ENCODE peak calls at places on chromosome 9, in ten cellular contexts. U is neural progenitor cell; O is A549; L is aorta; B is Karpas-422; D is left ventricle myocardium inferior; R is CD8-positive, alpha-beta memory T cell; A is hepatocyte; M is breast epithelium; J is neuronal stem cell. E is an unnamed sample.

GRCh38 chr9:79581388-79581787 is 9.6 kb downstream of the TLE4 start:
- DNase-seq in L (no peak), A (no peak), U (no peak), M (no peak), B (no peak), J (no peak), R (no peak), D (no peak), O (no peak), E (no peak)

GRCh38 chr9:134268308-134268724 is 57.9 kb upstream of the RXRA start:
- DNase-seq in M (no peak), L (no peak), R (no peak), J (no peak), O (no peak), A (no peak), B (no peak), D (no peak), U (no peak), E (no peak)

GRCh38 chr9:87685431-87685830 is 40.5 kb upstream of the CTSL start:
- DNase-seq in A (no peak), L (no peak), B (no peak), M (no peak), U (no peak), D (no peak), R (no peak), J (no peak), O (no peak), E (no peak)

GRCh38 chr9:17402309-17402708 is 176.6 kb upstream of the SH3GL2 start:
- DNase-seq in O (peak; percentile 19), R (no peak), B (peak; percentile 78), M (no peak), A (no peak), J (peak; percentile 15), D (no peak), L (no peak), U (peak; percentile 60), E (no peak)

GRCh38 chr9:121779381-121780117 is 128.1 kb downstream of the DAB2IP start:
- DNase-seq in O (no peak), B (no peak), J (peak; percentile 17), L (no peak), D (no peak), M (no peak), U (peak; percentile 72), R (no peak), A (no peak), E (no peak)

GRCh38 chr9:343773-344172 is 129.1 kb downstream of the DOCK8 start:
- DNase-seq in J (no peak), R (no peak), B (no peak), U (no peak), O (no peak), A (no peak), L (no peak), M (no peak), D (no peak), E (no peak)

GRCh38 chr9:109556061-109556460 is 58.0 kb upstream of the PTPN3 start:
- DNase-seq in A (peak; percentile 34), R (no peak), M (no peak), J (no peak), L (no peak), U (no peak), B (no peak), O (no peak), D (no peak), E (no peak)

GRCh38 chr9:91138760-91139159 is 223.0 kb downstream of the AUH start:
- DNase-seq in D (no peak), A (no peak), U (no peak), M (no peak), O (peak; percentile 19), B (no peak), R (no peak), J (no peak), L (no peak), E (no peak)

GRCh38 chr9:4967521-4967920 is 17.6 kb upstream of the JAK2 start:
- DNase-seq in R (no peak), U (no peak), A (no peak), B (no peak), J (no peak), D (no peak), M (no peak), L (no peak), O (no peak), E (no peak)
- H3K27ac ChIP-seq in R (no peak overlapping the region), U (no peak overlapping the region), A (no peak overlapping the region), B (no peak overlapping the region), J (no peak overlapping the region), D (no peak overlapping the region), M (no peak overlapping the region), L (peak overlapping the region; percentile 36), O (no peak overlapping the region), E (no peak overlapping the region)

DNA sequence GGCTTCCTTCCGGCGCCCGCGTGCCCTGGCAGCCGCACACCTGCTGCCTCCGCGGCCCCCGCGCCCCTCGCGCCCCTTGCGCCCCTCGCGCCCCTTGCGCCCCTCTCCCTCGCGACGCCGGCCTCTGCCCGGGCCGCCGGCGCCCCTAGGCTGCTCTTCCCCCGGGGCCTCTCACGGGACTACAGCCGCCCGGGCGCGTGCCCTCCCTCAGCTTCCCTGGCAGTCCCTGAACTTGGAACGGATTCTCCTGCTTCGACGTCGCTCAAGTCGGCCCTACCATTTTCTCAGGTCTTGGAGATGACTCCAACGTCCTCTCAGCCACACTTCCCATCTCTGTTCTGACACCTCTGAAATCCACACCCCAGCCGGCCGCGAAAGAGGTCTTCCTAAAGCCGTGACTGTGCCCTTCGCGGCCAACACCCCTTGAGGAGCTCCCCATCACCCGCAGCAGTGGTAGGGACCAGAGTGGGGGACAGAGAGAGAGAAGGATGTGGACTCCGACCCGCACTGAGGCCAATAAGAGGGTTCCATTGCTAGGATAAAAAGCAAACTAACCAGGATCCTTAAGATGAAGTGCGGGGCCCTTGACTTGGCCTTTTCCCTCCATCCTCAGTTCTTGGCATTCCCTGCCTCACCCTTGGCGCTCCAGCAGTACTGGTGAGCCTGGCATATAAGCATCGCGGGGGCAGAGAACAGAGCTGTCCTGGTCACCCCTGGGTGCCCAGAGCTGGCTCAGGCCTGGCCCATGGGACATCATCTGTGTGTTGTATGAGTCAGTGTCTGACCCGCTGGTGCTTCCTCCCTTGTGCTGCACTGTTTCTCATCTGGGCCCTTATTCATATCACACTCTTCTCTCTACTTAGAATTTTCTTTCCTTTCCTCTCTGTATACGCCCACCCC is 38.6 kb upstream of the GARNL3 start:
- DNase-seq in R (no peak), U (no peak), A (peak; percentile 35), J (no peak), O (no peak), M (no peak), L (peak; percentile 83), B (no peak), D (no peak), E (peak; percentile 19)
- H3K27ac ChIP-seq in R (no peak overlapping the region), U (no peak overlapping the region), A (no peak overlapping the region), J (no peak overlapping the region), O (peak overlapping the region; percentile 91), M (peak overlapping the region; percentile 25), L (peak overlapping the region; percentile 55), B (no peak overlapping the region), D (peak overlapping the region; percentile 78), E (no peak overlapping the region)

GRCh38 chr9:19481471-19481870 is 72.7 kb downstream of the ACER2 start:
- DNase-seq in O (no peak), B (no peak), L (no peak), D (peak; percentile 57), A (no peak), U (no peak), M (no peak), R (no peak), J (no peak), E (no peak)

GRCh38 chr9:19479874-19480273 is 71.1 kb downstream of the ACER2 start:
- DNase-seq in L (no peak), R (no peak), A (no peak), M (no peak), O (no peak), B (no peak), U (no peak), J (no peak), D (no peak), E (no peak)

GRCh38 chr9:19484699-19485098 is 75.9 kb downstream of the ACER2 start:
- DNase-seq in R (no peak), U (no peak), A (no peak), M (no peak), D (no peak), B (no peak), O (no peak), J (no peak), L (no peak), E (peak; percentile 54)

GRCh38 chr9:19481971-19482404 is 73.2 kb downstream of the ACER2 start:
- DNase-seq in M (no peak), A (no peak), J (no peak), O (no peak), B (no peak), U (no peak), L (no peak), D (no peak), R (no peak), E (peak; percentile 72)

DNA sequence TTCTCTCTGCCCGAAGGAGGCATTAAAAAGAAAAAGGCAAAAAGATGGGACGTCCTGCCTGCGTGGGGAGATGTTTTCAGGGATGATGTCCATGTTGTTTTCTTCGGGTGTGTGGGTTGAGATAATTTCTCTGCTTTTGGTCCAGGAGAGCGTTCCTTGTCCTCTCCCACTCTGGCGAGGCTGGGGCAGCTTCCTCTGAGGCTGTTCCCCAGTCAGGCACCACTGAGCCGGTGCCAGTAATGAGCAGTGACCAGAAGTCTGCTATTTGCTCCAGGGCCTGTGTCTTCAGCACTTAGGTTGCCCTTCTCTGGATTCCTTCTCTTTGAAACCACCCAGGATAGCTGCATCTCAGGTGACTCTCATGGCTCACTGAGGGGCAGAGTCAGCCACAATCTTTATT is 71.5 kb downstream of the ACER2 start:
- DNase-seq in A (no peak), R (no peak), B (no peak), D (no peak), U (no peak), M (no peak), L (no peak), O (no peak), J (no peak), E (no peak)
- H3K27ac ChIP-seq in A (no peak overlapping the region), R (no peak overlapping the region), B (no peak overlapping the region), D (peak overlapping the region; percentile 48), U (no peak overlapping the region), M (no peak overlapping the region), L (no peak overlapping the region), O (no peak overlapping the region), J (no peak overlapping the region), E (peak overlapping the region; percentile 99)

GRCh38 chr9:35713578-35713977 is 18.4 kb downstream of the TLN1 start:
- DNase-seq in L (no peak), B (no peak), M (no peak), O (no peak), A (no peak), U (no peak), R (no peak), J (no peak), D (no peak), E (no peak)

GRCh38 chr9:35711501-35712428 is 20.2 kb downstream of the TLN1 start:
- DNase-seq in M (peak; percentile 74), J (no peak), L (no peak), B (no peak), D (no peak), R (no peak), U (no peak), A (no peak), O (no peak), E (no peak)

GRCh38 chr9:35712762-35713400 is 19.1 kb downstream of the TLN1 start:
- DNase-seq in U (no peak), D (no peak), B (no peak), L (peak; percentile 55), A (no peak), M (no peak), J (no peak), O (no peak), R (no peak), E (no peak)

GRCh38 chr9:35708146-35708545 is 18.4 kb upstream of the TPM2 start:
- DNase-seq in U (no peak), R (no peak), L (no peak), J (no peak), M (no peak), A (no peak), B (no peak), D (no peak), O (no peak), E (no peak)

DNA sequence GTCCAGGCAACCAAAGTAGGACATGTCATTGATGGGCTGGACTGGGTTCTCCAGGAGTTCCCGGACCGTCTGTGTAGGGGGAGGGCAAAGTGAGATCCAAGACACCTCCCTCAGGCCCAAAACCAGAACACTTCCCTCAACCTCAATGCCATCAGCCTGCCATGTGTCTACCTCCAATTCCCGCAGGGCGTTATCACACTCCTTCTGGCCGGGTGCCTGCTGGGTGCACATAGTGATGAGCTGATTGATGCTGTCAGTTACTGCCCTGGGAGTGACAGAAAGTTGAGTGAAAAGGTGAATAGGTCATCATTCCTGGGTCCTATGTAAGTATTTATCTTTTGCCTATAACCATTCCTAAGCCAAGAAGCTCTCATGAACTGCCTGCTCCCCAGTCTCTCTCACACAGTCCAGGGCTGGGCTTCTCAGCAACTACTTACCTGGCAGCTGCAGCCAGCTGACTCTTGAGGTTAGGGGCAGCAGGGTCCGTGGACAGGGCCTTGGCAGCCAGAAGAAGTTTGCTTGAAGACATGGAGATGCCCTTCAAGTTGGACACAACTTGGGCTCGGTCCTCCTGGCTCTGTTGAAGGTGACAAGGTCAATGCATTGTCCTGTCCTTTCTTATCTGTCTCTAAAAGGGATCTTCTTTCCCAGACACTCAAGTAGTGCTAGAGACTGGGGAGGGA is 21.0 kb downstream of the TLN1 start:
- DNase-seq in L (no peak), U (no peak), R (no peak), O (no peak), D (no peak), M (no peak), B (no peak), J (no peak), A (no peak), E (no peak)
- H3K27ac ChIP-seq in L (no peak overlapping the region), U (no peak overlapping the region), R (no peak overlapping the region), O (no peak overlapping the region), D (peak overlapping the region; percentile 43), M (peak overlapping the region; percentile 73), B (no peak overlapping the region), J (no peak overlapping the region), A (no peak overlapping the region), E (no peak overlapping the region)